ENCODE peak calls at places on chromosomes 11 and 22, in five cellular contexts. O, W, J, I and H are unnamed samples.

GRCh38 chr11:101866619-101867491 is 48.0 kb upstream of the CEP126 start:
- DNase-seq in O (no peak), W (no peak), J (no peak), I (no peak), H (peak; percentile 94)

GRCh38 chr11:111642521-111642920 is 40.3 kb downstream of the SIK2 start:
- DNase-seq in O (no peak), W (no peak), J (no peak), I (no peak), H (no peak)

GRCh38 chr22:31475778-31476177 is 13.9 kb downstream of the EIF4ENIF1 start:
- DNase-seq in O (no peak), W (no peak), J (no peak), I (no peak), H (no peak)

GRCh38 chr11:46119053-46119351 is 2.3 kb downstream of the PHF21A start:
- DNase-seq in O (no peak), W (no peak), J (no peak), I (no peak), H (no peak)

GRCh38 chr11:77178150-77178549 is 50.1 kb downstream of the MYO7A start:
- DNase-seq in O (no peak), W (no peak), J (no peak), I (no peak), H (no peak)

GRCh38 chr11:94525933-94526332 is 13.7 kb downstream of the C11orf97 start:
- DNase-seq in O (peak; percentile 65), W (peak; percentile 68), J (no peak), I (no peak), H (peak; percentile 87)

GRCh38 chr11:64650923-64651523 is 60.0 kb downstream of the SLC22A12 start:
- DNase-seq in O (no peak), W (no peak), J (no peak), I (no peak), H (no peak)

GRCh38 chr11:27281740-27282139 is 81.3 kb downstream of the CCDC34 start:
- DNase-seq in O (no peak), W (no peak), J (no peak), I (no peak), H (no peak)

GRCh38 chr22:45240810-45241631 is at the start of gene KIAA0930:
- DNase-seq in O (peak; percentile 65), W (peak; percentile 83), J (peak; percentile 100), I (peak; percentile 75), H (peak; percentile 69)

GRCh38 chr11:35963911-35964310 is 20.0 kb downstream of the LDLRAD3 start:
- DNase-seq in O (no peak), W (no peak), J (no peak), I (no peak), H (no peak)

GRCh38 chr11:2928605-2929510 is at the start of gene PHLDA2:
- DNase-seq in O (no peak), W (peak; percentile 81), J (peak; percentile 74), I (peak; percentile 65), H (peak; percentile 74)

GRCh38 chr11:126808851-126809250 is 191.7 kb downstream of the KIRREL3 start:
- DNase-seq in O (no peak), W (no peak), J (no peak), I (no peak), H (no peak)

GRCh38 chr22:17917490-17917983 is 106.8 kb downstream of the MICAL3 start:
- DNase-seq in O (no peak), W (no peak), J (no peak), I (no peak), H (peak; percentile 79)

GRCh38 chr11:64110465-64111375 is 55.2 kb downstream of the MACROD1 start:
- DNase-seq in O (no peak), W (no peak), J (no peak), I (no peak), H (no peak)

GRCh38 chr11:3143136-3143880 is 21.8 kb downstream of the OSBPL5 start:
- DNase-seq in O (no peak), W (no peak), J (no peak), I (no peak), H (no peak)

GRCh38 chr11:105132716-105133511 is 6.7 kb downstream of the CARD18 start:
- DNase-seq in O (no peak), W (no peak), J (no peak), I (no peak), H (no peak)

GRCh38 chr22:36332623-36333331 is 55.0 kb downstream of the MYH9 start:
- DNase-seq in O (no peak), W (peak; percentile 73), J (no peak), I (peak; percentile 57), H (no peak)

GRCh38 chr11:40170076-40170475 is 1289.4 kb downstream of the LRRC4C start:
- DNase-seq in O (no peak), W (no peak), J (no peak), I (no peak), H (no peak)

GRCh38 chr22:35961480-35961902 is 67.1 kb downstream of the RBFOX2 start:
- DNase-seq in O (no peak), W (peak; percentile 16), J (peak; percentile 58), I (no peak), H (no peak)

GRCh38 chr22:23240639-23241389 is 60.5 kb downstream of the BCR start:
- DNase-seq in O (no peak), W (no peak), J (peak; percentile 57), I (no peak), H (no peak)

GRCh38 chr22:44325718-44326548 is 13.2 kb upstream of the SHISAL1 start:
- DNase-seq in O (no peak), W (no peak), J (peak; percentile 82), I (no peak), H (peak; percentile 17)

GRCh38 chr11:108768370-108768769 is 103.5 kb downstream of the DDX10 start:
- DNase-seq in O (no peak), W (no peak), J (no peak), I (no peak), H (no peak)

GRCh38 chr11:130216591-130217132 is 57.1 kb downstream of the ST14 start:
- DNase-seq in O (no peak), W (no peak), J (no peak), I (no peak), H (no peak)

GRCh38 chr11:92500463-92500862 is 275.8 kb downstream of the FAT3 start:
- DNase-seq in O (no peak), W (no peak), J (no peak), I (no peak), H (no peak)

GRCh38 chr11:78438298-78438975 is 20.8 kb upstream of the GAB2 start:
- DNase-seq in O (no peak), W (no peak), J (no peak), I (no peak), H (no peak)

GRCh38 chr11:96213500-96213899 is 129.5 kb downstream of the MAML2 start:
- DNase-seq in O (no peak), W (no peak), J (no peak), I (no peak), H (no peak)

GRCh38 chr11:124823512-124824376 is 23.5 kb upstream of the MSANTD2 start:
- DNase-seq in O (no peak), W (no peak), J (no peak), I (no peak), H (peak; percentile 38)

GRCh38 chr11:64319421-64319761 is 1.5 kb downstream of the PRDX5 start:
- DNase-seq in O (no peak), W (no peak), J (no peak), I (no peak), H (peak; percentile 53)

GRCh38 chr22:37028692-37029674 is 9.4 kb downstream of the MPST start:
- DNase-seq in O (no peak), W (no peak), J (no peak), I (no peak), H (no peak)

GRCh38 chr11:78149646-78150045 is 10.2 kb upstream of the ALG8 start:
- DNase-seq in O (peak; percentile 43), W (no peak), J (no peak), I (peak; percentile 3), H (peak; percentile 10)

GRCh38 chr11:9855579-9856260 is 191.8 kb downstream of the SWAP70 start:
- DNase-seq in O (no peak), W (no peak), J (no peak), I (no peak), H (no peak)

GRCh38 chr22:39472570-39473556 is 16.1 kb downstream of the MGAT3 start:
- DNase-seq in O (no peak), W (peak; percentile 52), J (no peak), I (no peak), H (peak; percentile 98)

DNA sequence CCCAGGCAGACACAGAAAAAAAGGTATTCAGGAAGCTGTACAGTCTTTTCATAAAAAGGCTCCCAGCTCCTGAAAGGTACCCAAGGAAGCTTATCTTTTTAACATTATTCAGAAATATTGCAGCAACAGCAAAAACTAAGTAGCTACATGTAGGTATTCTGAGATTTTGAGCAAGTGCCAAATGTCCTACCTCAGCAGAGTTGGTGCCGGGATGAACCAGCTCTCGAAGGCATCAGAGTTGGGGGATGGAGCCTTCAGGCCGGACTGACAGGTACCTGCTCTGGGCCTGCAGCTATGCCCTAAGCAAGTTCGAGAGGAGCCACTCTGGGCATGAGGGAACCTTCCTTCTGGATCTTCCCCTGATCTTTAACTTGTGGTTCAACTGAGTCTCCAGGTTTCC is 77.1 kb upstream of the TTC12 start:
- DNase-seq in O (no peak), W (no peak), J (no peak), I (no peak), H (no peak)
- H3K27me3 ChIP-seq in O (no peaks in the 10 kb centered on the region), W (no peaks in the 10 kb centered on the region), J (no peaks in the 10 kb centered on the region), I (peaks cover 2% of the 10 kb centered on the region), H (peaks cover 2% of the 10 kb centered on the region)

GRCh38 chr11:117305145-117305544 is 10.9 kb downstream of the BACE1 start:
- DNase-seq in O (no peak), W (peak; percentile 60), J (no peak), I (no peak), H (no peak)
- H3K27ac ChIP-seq in O (no peak overlapping the region), W (no peak overlapping the region), J (no peak overlapping the region), I (no peak overlapping the region), H (no peak overlapping the region)

DNA sequence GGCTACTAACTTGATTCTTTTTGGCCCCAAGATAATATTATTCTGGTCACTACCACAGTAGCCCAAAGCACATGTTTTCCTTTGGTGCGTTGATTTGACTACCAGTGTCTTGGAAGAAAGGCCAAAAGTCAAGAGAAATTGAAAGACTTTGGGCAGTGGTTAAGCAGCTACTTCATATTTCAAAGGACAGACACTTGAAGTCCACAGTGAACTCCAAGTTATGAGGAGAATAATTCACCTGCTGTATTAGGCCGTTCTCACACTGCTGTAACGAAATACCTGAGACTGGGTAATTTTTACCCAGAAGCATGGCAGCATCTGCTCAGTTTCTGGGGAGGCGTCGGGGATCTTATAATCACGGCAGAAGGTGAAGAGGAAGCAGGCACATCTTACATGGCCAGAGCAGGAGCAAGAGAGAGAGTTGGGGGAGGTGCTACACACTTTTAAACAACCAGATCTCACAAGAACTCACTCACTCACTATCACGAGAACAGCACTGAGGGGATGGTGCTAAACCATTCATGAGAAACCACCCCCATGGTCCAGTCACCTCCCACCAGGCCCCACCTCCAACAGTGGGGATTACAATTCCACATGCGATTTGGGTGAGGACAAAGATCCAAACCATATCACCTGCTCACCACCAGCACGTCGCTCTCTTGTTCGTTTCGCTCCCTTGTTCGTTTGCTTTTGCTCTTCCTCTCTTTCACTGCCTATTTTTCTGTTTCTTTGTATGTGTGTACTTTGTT is 40.2 kb upstream of the PICALM start:
- DNase-seq in O (no peak), W (no peak), J (no peak), I (no peak), H (no peak)
- H3K27me3 ChIP-seq in O (no peaks in the 10 kb centered on the region), W (no peaks in the 10 kb centered on the region), J (no peaks in the 10 kb centered on the region), I (no peaks in the 10 kb centered on the region), H (no peaks in the 10 kb centered on the region)

DNA sequence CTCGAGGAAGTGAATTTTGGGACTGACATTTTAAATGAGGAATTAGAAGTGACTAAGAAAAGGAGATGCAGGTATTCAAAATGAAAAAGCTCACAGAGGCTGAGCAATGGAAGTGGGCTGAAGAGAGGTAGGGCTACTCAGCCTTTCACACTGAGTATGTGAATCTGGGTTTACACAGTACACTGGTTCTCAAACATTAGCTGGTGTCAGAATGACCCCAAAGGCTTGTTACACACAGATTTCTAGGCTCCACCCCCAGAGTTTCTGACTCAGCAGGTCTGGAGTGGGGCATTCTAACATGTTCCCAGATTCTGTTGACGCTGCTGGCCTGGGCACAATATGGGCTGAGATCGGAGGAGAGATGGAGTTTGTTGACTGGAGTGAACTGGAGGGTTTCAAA is 32.8 kb downstream of the CADM1 start:
- DNase-seq in O (no peak), W (no peak), J (no peak), I (no peak), H (no peak)
- H3K27ac ChIP-seq in O (no peak overlapping the region), W (no peak overlapping the region), J (no peak overlapping the region), I (no peak overlapping the region), H (no peak overlapping the region)